ENCODE peak calls at places on chromosomes 2 and 18, in five cellular contexts. One of them, this sample, is unnamed.

GRCh38 chr2:33242845-33243244 is 233.6 kb upstream of the RASGRP3 start:
- DNase-seq in stimulated activated CD4-positive, alpha-beta T cell treated with anti-CD3 and anti-CD28 coated beads, Interleukin-2, amount 100 ng/mL, for 48 hours: no peak
- DNase-seq in EL: peak
- DNase-seq in cardiac muscle cell: peak
- DNase-seq in hypothalamus: no peak
- DNase-seq in this sample: no peak

GRCh38 chr2:7697052-7697451 is 779.8 kb downstream of the RNF144A start:
- DNase-seq in stimulated activated CD4-positive, alpha-beta T cell treated with anti-CD3 and anti-CD28 coated beads, Interleukin-2, amount 100 ng/mL, for 48 hours: no peak
- DNase-seq in EL: no peak
- DNase-seq in cardiac muscle cell: no peak
- DNase-seq in hypothalamus: no peak
- DNase-seq in this sample: no peak

GRCh38 chr2:4139711-4140110 is 436.3 kb downstream of the DCDC2C start:
- DNase-seq in stimulated activated CD4-positive, alpha-beta T cell treated with anti-CD3 and anti-CD28 coated beads, Interleukin-2, amount 100 ng/mL, for 48 hours: no peak
- DNase-seq in EL: no peak
- DNase-seq in cardiac muscle cell: no peak
- DNase-seq in hypothalamus: no peak
- DNase-seq in this sample: no peak

GRCh38 chr2:121196849-121197155 is 88.2 kb downstream of the TFCP2L1 start:
- DNase-seq in stimulated activated CD4-positive, alpha-beta T cell treated with anti-CD3 and anti-CD28 coated beads, Interleukin-2, amount 100 ng/mL, for 48 hours: no peak
- DNase-seq in EL: no peak
- DNase-seq in cardiac muscle cell: no peak
- DNase-seq in hypothalamus: no peak
- DNase-seq in this sample: no peak

GRCh38 chr2:9206991-9207640 is 504 bp downstream of the ASAP2 start:
- DNase-seq in stimulated activated CD4-positive, alpha-beta T cell treated with anti-CD3 and anti-CD28 coated beads, Interleukin-2, amount 100 ng/mL, for 48 hours: no peak
- DNase-seq in EL: peak
- DNase-seq in cardiac muscle cell: peak
- DNase-seq in hypothalamus: no peak
- DNase-seq in this sample: no peak

GRCh38 chr2:241764272-241765241 is 12.1 kb upstream of the GAL3ST2 start:
- DNase-seq in stimulated activated CD4-positive, alpha-beta T cell treated with anti-CD3 and anti-CD28 coated beads, Interleukin-2, amount 100 ng/mL, for 48 hours: no peak
- DNase-seq in EL: no peak
- DNase-seq in cardiac muscle cell: peak
- DNase-seq in hypothalamus: no peak
- DNase-seq in this sample: no peak

GRCh38 chr18:56168049-56168781 is 470.2 kb downstream of the TXNL1 start:
- DNase-seq in stimulated activated CD4-positive, alpha-beta T cell treated with anti-CD3 and anti-CD28 coated beads, Interleukin-2, amount 100 ng/mL, for 48 hours: no peak
- DNase-seq in EL: peak
- DNase-seq in cardiac muscle cell: peak
- DNase-seq in hypothalamus: no peak
- DNase-seq in this sample: no peak

GRCh38 chr2:46764547-46764946 is 151.1 kb downstream of the MCFD2 start:
- DNase-seq in stimulated activated CD4-positive, alpha-beta T cell treated with anti-CD3 and anti-CD28 coated beads, Interleukin-2, amount 100 ng/mL, for 48 hours: no peak
- DNase-seq in EL: no peak
- DNase-seq in cardiac muscle cell: no peak
- DNase-seq in hypothalamus: no peak
- DNase-seq in this sample: no peak

GRCh38 chr2:38652431-38653273 is 13.3 kb upstream of the GALM start:
- DNase-seq in stimulated activated CD4-positive, alpha-beta T cell treated with anti-CD3 and anti-CD28 coated beads, Interleukin-2, amount 100 ng/mL, for 48 hours: no peak
- DNase-seq in EL: no peak
- DNase-seq in cardiac muscle cell: no peak
- DNase-seq in hypothalamus: no peak
- DNase-seq in this sample: no peak

GRCh38 chr2:101832114-101832513 is 134.6 kb downstream of the MAP4K4 start:
- DNase-seq in stimulated activated CD4-positive, alpha-beta T cell treated with anti-CD3 and anti-CD28 coated beads, Interleukin-2, amount 100 ng/mL, for 48 hours: no peak
- DNase-seq in EL: no peak
- DNase-seq in cardiac muscle cell: no peak
- DNase-seq in hypothalamus: no peak
- DNase-seq in this sample: no peak

GRCh38 chr2:1704606-1705556 is 39.4 kb downstream of the PXDN start:
- DNase-seq in stimulated activated CD4-positive, alpha-beta T cell treated with anti-CD3 and anti-CD28 coated beads, Interleukin-2, amount 100 ng/mL, for 48 hours: no peak
- DNase-seq in EL: no peak
- DNase-seq in cardiac muscle cell: peak
- DNase-seq in hypothalamus: no peak
- DNase-seq in this sample: no peak

GRCh38 chr2:26072925-26073768 is 39.3 kb downstream of the RAB10 start:
- DNase-seq in stimulated activated CD4-positive, alpha-beta T cell treated with anti-CD3 and anti-CD28 coated beads, Interleukin-2, amount 100 ng/mL, for 48 hours: no peak
- DNase-seq in EL: no peak
- DNase-seq in cardiac muscle cell: peak
- DNase-seq in hypothalamus: no peak
- DNase-seq in this sample: no peak

GRCh38 chr2:183541766-183542165 is 417.5 kb downstream of the NUP35 start:
- DNase-seq in stimulated activated CD4-positive, alpha-beta T cell treated with anti-CD3 and anti-CD28 coated beads, Interleukin-2, amount 100 ng/mL, for 48 hours: no peak
- DNase-seq in EL: peak
- DNase-seq in cardiac muscle cell: no peak
- DNase-seq in hypothalamus: no peak
- DNase-seq in this sample: no peak

This sample was measured in DMS79.